ENCODE peak calls at places on chromosomes 11 and 22, in six cellular contexts. Y, R, O, V, C and X are unnamed samples.

GRCh38 chr22:46563381-46564083 is 26.1 kb upstream of the CELSR1 start:
- DNase-seq in O (peak), Y (peak), V (peak), C (no peak), R (peak), X (peak)

GRCh38 chr11:77457340-77457739 is 16.6 kb downstream of the PAK1 start:
- DNase-seq in R (no peak), O (no peak), Y (no peak), V (no peak), C (no peak), X (no peak)

GRCh38 chr11:32101791-32102190 is 10.9 kb downstream of the RCN1 start:
- DNase-seq in C (no peak), V (no peak), Y (no peak), R (no peak), O (no peak), X (no peak)

GRCh38 chr11:43579171-43579918 is 101.2 kb upstream of the HSD17B12 start:
- DNase-seq in O (peak), V (no peak), C (no peak), R (peak), Y (no peak), X (no peak)

GRCh38 chr22:20436309-20437252 is 1.0 kb downstream of the SCARF2 start:
- DNase-seq in C (no peak), V (peak), Y (no peak), R (peak), O (peak), X (no peak)

GRCh38 chr11:57313071-57313787 is 11.5 kb downstream of the TNKS1BP1 start:
- DNase-seq in O (no peak), Y (no peak), R (no peak), C (no peak), V (no peak), X (no peak)

GRCh38 chr11:70872299-70872698 is 380.1 kb downstream of the SHANK2 start:
- DNase-seq in R (no peak), V (no peak), C (no peak), O (no peak), Y (no peak), X (no peak)

GRCh38 chr11:73326929-73327811 is 19.1 kb downstream of the ARHGEF17 start:
- DNase-seq in C (no peak), R (peak), O (peak), Y (no peak), V (no peak), X (no peak)

GRCh38 chr11:38491986-38492385 is 1894.0 kb upstream of the RAG2 start:
- DNase-seq in V (no peak), R (no peak), O (no peak), Y (no peak), C (no peak), X (no peak)

GRCh38 chr11:73342633-73343032 is 33.6 kb upstream of the RELT start:
- DNase-seq in C (no peak), Y (no peak), V (no peak), R (no peak), O (no peak), X (no peak)

GRCh38 chr11:67648796-67649613 is 1.5 kb downstream of the ACY3 start:
- DNase-seq in C (no peak), V (no peak), Y (no peak), R (no peak), O (no peak), X (no peak)

GRCh38 chr11:38221295-38221694 is 1623.3 kb upstream of the RAG2 start:
- DNase-seq in C (no peak), Y (no peak), O (no peak), V (no peak), R (no peak), X (no peak)

GRCh38 chr22:27107824-27108223 is 450.4 kb downstream of the MIAT start:
- DNase-seq in V (no peak), R (peak), C (peak), O (peak), Y (no peak), X (peak)

GRCh38 chr22:49958961-49959781 is 1.4 kb upstream of the PIM3 start:
- DNase-seq in V (no peak), O (no peak), R (no peak), Y (no peak), C (no peak), X (peak)

GRCh38 chr11:27216268-27217149 is 146.5 kb downstream of the CCDC34 start:
- DNase-seq in O (peak), V (no peak), Y (no peak), C (peak), R (no peak), X (no peak)

GRCh38 chr11:130429983-130430382 is 1.6 kb upstream of the ADAMTS8 start:
- DNase-seq in Y (no peak), R (no peak), C (no peak), V (no peak), O (no peak), X (no peak)

GRCh38 chr11:111982019-111982464 is 43.2 kb upstream of the DLAT start:
- DNase-seq in R (peak), C (peak), O (peak), V (peak), Y (peak), X (peak)

GRCh38 chr11:64571050-64571409 is 20.0 kb upstream of the SLC22A12 start:
- DNase-seq in O (no peak), V (no peak), R (no peak), Y (no peak), C (no peak), X (no peak)

GRCh38 chr11:121067453-121067852 is 33.6 kb upstream of the TECTA start:
- DNase-seq in C (peak), R (no peak), V (no peak), O (no peak), Y (no peak), X (peak)

GRCh38 chr11:115244758-115245157 is 259.5 kb downstream of the CADM1 start:
- DNase-seq in R (no peak), O (no peak), V (no peak), C (no peak), Y (no peak), X (no peak)

GRCh38 chr11:128164090-128164741 is 423.1 kb downstream of the ETS1 start:
- DNase-seq in V (no peak), O (no peak), C (no peak), R (no peak), Y (no peak), X (no peak)

GRCh38 chr11:100592619-100593309 is 94.3 kb upstream of the ARHGAP42 start:
- DNase-seq in R (no peak), C (no peak), O (no peak), Y (no peak), V (no peak), X (no peak)

GRCh38 chr22:47607486-47607885 is 845.0 kb downstream of the TBC1D22A start:
- DNase-seq in O (no peak), C (no peak), V (no peak), R (no peak), Y (no peak), X (no peak)

GRCh38 chr11:118889796-118890195 is 6.1 kb downstream of the CXCR5 start:
- DNase-seq in V (no peak), R (no peak), C (no peak), Y (no peak), O (peak), X (peak)

GRCh38 chr22:18032455-18033101 is 8.2 kb upstream of the MICAL3 start:
- DNase-seq in V (no peak), O (peak), Y (no peak), R (peak), C (no peak), X (peak)

GRCh38 chr22:36471341-36471821 is 10.1 kb downstream of the TXN2 start:
- DNase-seq in O (peak), Y (no peak), R (peak), C (no peak), V (no peak), X (peak)

GRCh38 chr11:41065432-41065831 is 394.0 kb downstream of the LRRC4C start:
- DNase-seq in V (no peak), R (no peak), C (no peak), O (no peak), Y (no peak), X (no peak)

GRCh38 chr11:1122356-1123002 is 35.3 kb upstream of the MUC5AC start:
- DNase-seq in C (no peak), Y (no peak), O (no peak), R (no peak), V (no peak), X (no peak)

GRCh38 chr11:126366064-126366822 is 10.8 kb downstream of the ST3GAL4 start:
- DNase-seq in Y (no peak), O (no peak), C (no peak), R (no peak), V (no peak), X (no peak)

GRCh38 chr11:64007629-64008282 is 21.5 kb downstream of the OTUB1 start:
- DNase-seq in R (no peak), V (no peak), C (no peak), Y (no peak), O (peak), X (no peak)

GRCh38 chr11:66842501-66842895 is 743 bp upstream of the RCE1 start:
- DNase-seq in R (no peak), C (no peak), Y (no peak), O (no peak), V (no peak), X (no peak)

GRCh38 chr11:65355013-65355775 is 643 bp downstream of the TIGD3 start:
- DNase-seq in O (peak), V (peak), R (no peak), Y (peak), C (peak), X (no peak)

GRCh38 chr22:30424471-30425326 is 869 bp upstream of the MTFP1 start:
- DNase-seq in Y (no peak), R (no peak), C (no peak), V (no peak), O (peak), X (peak)

GRCh38 chr11:62540804-62541671 is 5.6 kb downstream of the AHNAK start:
- DNase-seq in O (no peak), V (peak), Y (no peak), R (no peak), C (no peak), X (no peak)

GRCh38 chr11:128552783-128553661 is 34.3 kb downstream of the ETS1 start:
- DNase-seq in O (peak), R (no peak), C (no peak), Y (no peak), V (no peak), X (no peak)